ENCODE peak calls at places on chromosomes 13 and 19, in four cellular contexts. C is stimulated activated naive CD8-positive, alpha-beta T cell treated with anti-CD3 and anti-CD28 coated beads, Interleukin-15, amount 100 ng/mL, for 72 hours; Z is T-cell; Q is RKO. V is an unnamed sample.

GRCh38 chr13:24348797-24349515 is 39.6 kb downstream of the C1QTNF9 start:
- DNase-seq in C (no peak), Z (no peak), Q (peak), V (no peak)

GRCh38 chr13:86731987-86732386 is 932.8 kb upstream of the SLITRK6 start:
- DNase-seq in C (no peak), Z (no peak), Q (no peak), V (no peak)

GRCh38 chr13:111845621-111846351 is 221.2 kb upstream of the SOX1 start:
- DNase-seq in C (no peak), Z (no peak), Q (no peak), V (no peak)

GRCh38 chr13:41827507-41828213 is 133.2 kb downstream of the VWA8 start:
- DNase-seq in C (no peak), Z (no peak), Q (peak), V (no peak)

GRCh38 chr13:111048387-111048786 is 66.7 kb upstream of the ARHGEF7 start:
- DNase-seq in C (no peak), Z (no peak), Q (no peak), V (no peak)

GRCh38 chr13:100668408-100668807 is 6.2 kb downstream of the TMTC4 start:
- DNase-seq in C (no peak), Z (no peak), Q (no peak), V (no peak)

GRCh38 chr13:24624363-24624762 is 55.8 kb upstream of the ATP12A start:
- DNase-seq in C (no peak), Z (no peak), Q (no peak), V (no peak)

GRCh38 chr13:30572859-30573275 is 44.9 kb upstream of the USPL1 start:
- DNase-seq in C (no peak), Z (peak), Q (peak), V (no peak)

GRCh38 chr19:38514812-38515633 is 81.5 kb downstream of the RYR1 start:
- DNase-seq in C (peak), Z (peak), Q (peak), V (peak)

GRCh38 chr13:49655906-49656305 is 27.6 kb downstream of the ARL11 start:
- DNase-seq in C (no peak), Z (no peak), Q (peak), V (no peak)